ENCODE peak calls at places on chromosomes 6 and 20, in six cellular contexts. One of them, this sample, is unnamed. For H3K4me1 and H3K36me3, the result is how much of the 10 kb centered on the place peaks cover.

GRCh38 chr20:25087186-25087929 is 5.4 kb upstream of the VSX1 start:
- DNase-seq in cardiac muscle cell: no peak
- DNase-seq in heart right ventricle: no peak
- DNase-seq in mesendoderm: no peak
- DNase-seq in SJSA1: no peak
- DNase-seq in mucosa of descending colon: no peak
- DNase-seq in this sample: no peak

GRCh38 chr20:2171266-2171790 is 69.7 kb downstream of the STK35 start:
- DNase-seq in heart right ventricle: no peak
- DNase-seq in mucosa of descending colon: no peak
- DNase-seq in mesendoderm: no peak
- DNase-seq in SJSA1: no peak
- DNase-seq in cardiac muscle cell: no peak
- DNase-seq in this sample: no peak

GRCh38 chr20:4513720-4514119 is 208.0 kb upstream of the PRND start:
- DNase-seq in SJSA1: peak
- DNase-seq in mucosa of descending colon: no peak
- DNase-seq in mesendoderm: no peak
- DNase-seq in heart right ventricle: no peak
- DNase-seq in cardiac muscle cell: peak
- DNase-seq in this sample: no peak

GRCh38 chr6:157272866-157273755 is 50.2 kb downstream of the TMEM242 start:
- DNase-seq in cardiac muscle cell: no peak
- DNase-seq in mesendoderm: peak
- DNase-seq in SJSA1: no peak
- DNase-seq in mucosa of descending colon: no peak
- DNase-seq in heart right ventricle: no peak
- DNase-seq in this sample: no peak

GRCh38 chr6:170181338-170181690 is 109.6 kb downstream of the DLL1 start:
- DNase-seq in cardiac muscle cell: no peak
- DNase-seq in mesendoderm: no peak
- DNase-seq in SJSA1: no peak
- DNase-seq in heart right ventricle: no peak
- DNase-seq in mucosa of descending colon: no peak
- DNase-seq in this sample: no peak

GRCh38 chr6:1363729-1364572 is 25.4 kb upstream of the FOXF2 start:
- DNase-seq in mucosa of descending colon: no peak
- DNase-seq in SJSA1: peak
- DNase-seq in heart right ventricle: no peak
- DNase-seq in cardiac muscle cell: peak
- DNase-seq in mesendoderm: peak
- DNase-seq in this sample: no peak

GRCh38 chr6:141809901-141810300 is 322.8 kb upstream of the GJE1 start:
- DNase-seq in mesendoderm: no peak
- DNase-seq in heart right ventricle: no peak
- DNase-seq in cardiac muscle cell: peak
- DNase-seq in mucosa of descending colon: no peak
- DNase-seq in SJSA1: no peak
- DNase-seq in this sample: no peak

GRCh38 chr6:168674595-168674994 is 233.6 kb downstream of the SMOC2 start:
- DNase-seq in cardiac muscle cell: no peak
- DNase-seq in mesendoderm: no peak
- DNase-seq in heart right ventricle: no peak
- DNase-seq in SJSA1: no peak
- DNase-seq in mucosa of descending colon: no peak
- DNase-seq in this sample: no peak

GRCh38 chr6:114119056-114119455 is 148.1 kb upstream of the HDAC2 start:
- DNase-seq in SJSA1: peak
- DNase-seq in cardiac muscle cell: no peak
- DNase-seq in heart right ventricle: no peak
- DNase-seq in mucosa of descending colon: no peak
- DNase-seq in mesendoderm: no peak
- DNase-seq in this sample: no peak

GRCh38 chr20:38167851-38168760 is 3.0 kb upstream of the TGM2 start:
- DNase-seq in SJSA1: peak
- DNase-seq in heart right ventricle: peak
- DNase-seq in cardiac muscle cell: peak
- DNase-seq in mucosa of descending colon: peak
- DNase-seq in mesendoderm: peak
- DNase-seq in this sample: peak

GRCh38 chr20:37615507-37616425 is 78.1 kb upstream of the CTNNBL1 start:
- DNase-seq in heart right ventricle: no peak
- DNase-seq in SJSA1: no peak
- DNase-seq in mucosa of descending colon: peak
- DNase-seq in mesendoderm: peak
- DNase-seq in cardiac muscle cell: no peak
- DNase-seq in this sample: no peak

GRCh38 chr6:4872841-4873240 is 96.6 kb downstream of the CDYL start:
- DNase-seq in mucosa of descending colon: no peak
- DNase-seq in cardiac muscle cell: no peak
- DNase-seq in SJSA1: no peak
- DNase-seq in heart right ventricle: no peak
- DNase-seq in mesendoderm: no peak
- DNase-seq in this sample: no peak

GRCh38 chr20:10550204-10551118 is 115.4 kb downstream of the SLX4IP start:
- DNase-seq in mesendoderm: no peak
- DNase-seq in mucosa of descending colon: no peak
- DNase-seq in SJSA1: no peak
- DNase-seq in heart right ventricle: no peak
- DNase-seq in cardiac muscle cell: no peak
- DNase-seq in this sample: no peak

GRCh38 chr6:53887318-53887717 is 92.5 kb downstream of the LRRC1 start:
- DNase-seq in cardiac muscle cell: no peak
- DNase-seq in mesendoderm: no peak
- DNase-seq in mucosa of descending colon: no peak
- DNase-seq in SJSA1: no peak
- DNase-seq in heart right ventricle: no peak
- DNase-seq in this sample: no peak

GRCh38 chr6:152338335-152339125 is 298.6 kb downstream of the SYNE1 start:
- DNase-seq in cardiac muscle cell: peak
- DNase-seq in heart right ventricle: peak
- DNase-seq in mesendoderm: peak
- DNase-seq in mucosa of descending colon: peak
- DNase-seq in SJSA1: peak
- DNase-seq in this sample: no peak

GRCh38 chr6:34627296-34627695 is 69.3 kb downstream of the ILRUN start:
- DNase-seq in SJSA1: no peak
- DNase-seq in cardiac muscle cell: no peak
- DNase-seq in mucosa of descending colon: no peak
- DNase-seq in heart right ventricle: no peak
- DNase-seq in mesendoderm: peak
- DNase-seq in this sample: no peak

GRCh38 chr20:49701313-49701731 is 12.4 kb downstream of the B4GALT5 start:
- DNase-seq in cardiac muscle cell: no peak
- DNase-seq in SJSA1: no peak
- DNase-seq in heart right ventricle: no peak
- DNase-seq in mesendoderm: no peak
- DNase-seq in mucosa of descending colon: no peak
- DNase-seq in this sample: no peak

GRCh38 chr20:62590301-62591121 is 51.8 kb upstream of the SLCO4A1 start:
- DNase-seq in cardiac muscle cell: peak
- DNase-seq in mesendoderm: no peak
- DNase-seq in heart right ventricle: no peak
- DNase-seq in mucosa of descending colon: no peak
- DNase-seq in SJSA1: no peak
- DNase-seq in this sample: no peak

GRCh38 chr6:106103728-106104109 is 17.6 kb downstream of the PRDM1 start:
- DNase-seq in heart right ventricle: no peak
- DNase-seq in mesendoderm: peak
- DNase-seq in SJSA1: no peak
- DNase-seq in mucosa of descending colon: no peak
- DNase-seq in cardiac muscle cell: no peak
- DNase-seq in this sample: no peak
- H3K4me3 ChIP-seq in heart right ventricle: peak
- H3K4me3 ChIP-seq in mesendoderm: no peak
- H3K4me3 ChIP-seq in SJSA1: no peak
- H3K4me3 ChIP-seq in mucosa of descending colon: no peak
- H3K4me3 ChIP-seq in cardiac muscle cell: no peak
- H3K4me3 ChIP-seq in this sample: peak

GRCh38 chr6:107621216-107621940 is 131.5 kb downstream of the SOBP start:
- DNase-seq in cardiac muscle cell: no peak
- DNase-seq in SJSA1: no peak
- DNase-seq in heart right ventricle: no peak
- DNase-seq in mesendoderm: no peak
- DNase-seq in mucosa of descending colon: no peak
- DNase-seq in this sample: no peak
- H3K4me1 ChIP-seq in cardiac muscle cell: under half
- H3K4me1 ChIP-seq in SJSA1: under half
- H3K4me1 ChIP-seq in heart right ventricle: under half
- H3K4me1 ChIP-seq in mesendoderm: under half
- H3K4me1 ChIP-seq in mucosa of descending colon: under half
- H3K4me1 ChIP-seq in this sample: under half

GRCh38 chr20:35506872-35507638 is 22.4 kb downstream of the C20orf173 start:
- DNase-seq in mucosa of descending colon: no peak
- DNase-seq in mesendoderm: no peak
- DNase-seq in heart right ventricle: no peak
- DNase-seq in cardiac muscle cell: no peak
- DNase-seq in SJSA1: no peak
- DNase-seq in this sample: no peak
- H3K36me3 ChIP-seq in mucosa of descending colon: under half
- H3K36me3 ChIP-seq in mesendoderm: under half
- H3K36me3 ChIP-seq in heart right ventricle: under half
- H3K36me3 ChIP-seq in cardiac muscle cell: under half
- H3K36me3 ChIP-seq in SJSA1: under half
- H3K36me3 ChIP-seq in this sample: half or more

DNA sequence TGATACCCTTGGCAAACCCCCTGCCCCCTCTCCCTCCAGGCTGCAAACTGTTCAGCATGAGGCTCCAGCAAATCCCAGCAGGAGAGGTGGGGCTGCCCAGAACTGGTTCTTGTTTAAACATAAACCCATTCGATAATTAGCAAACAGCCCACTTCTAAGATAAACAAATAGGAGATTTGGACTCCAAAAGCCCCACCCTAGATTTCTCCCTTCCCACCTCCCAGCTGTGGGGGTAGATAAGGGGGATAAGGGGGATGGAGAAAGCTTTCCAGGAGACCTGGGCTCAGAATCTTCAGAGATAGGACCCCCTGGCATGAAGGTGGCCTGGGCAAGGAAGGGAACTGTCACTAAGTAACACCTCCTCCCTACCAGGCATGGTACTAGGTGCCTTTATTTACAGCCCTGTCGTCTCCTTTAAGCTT is 4.8 kb downstream of the SDC4 start:
- DNase-seq in heart right ventricle: no peak
- DNase-seq in SJSA1: no peak
- DNase-seq in mesendoderm: peak
- DNase-seq in cardiac muscle cell: no peak
- DNase-seq in mucosa of descending colon: peak
- DNase-seq in this sample: peak
- H3K4me3 ChIP-seq in heart right ventricle: peak
- H3K4me3 ChIP-seq in SJSA1: no peak
- H3K4me3 ChIP-seq in mesendoderm: no peak
- H3K4me3 ChIP-seq in cardiac muscle cell: no peak
- H3K4me3 ChIP-seq in mucosa of descending colon: no peak
- H3K4me3 ChIP-seq in this sample: peak

GRCh38 chr20:35326021-35326731 is 34.0 kb upstream of the FAM83C start:
- DNase-seq in cardiac muscle cell: no peak
- DNase-seq in SJSA1: no peak
- DNase-seq in mucosa of descending colon: no peak
- DNase-seq in heart right ventricle: no peak
- DNase-seq in mesendoderm: no peak
- DNase-seq in this sample: no peak
- H3K4me1 ChIP-seq in cardiac muscle cell: under half
- H3K4me1 ChIP-seq in SJSA1: under half
- H3K4me1 ChIP-seq in mucosa of descending colon: under half
- H3K4me1 ChIP-seq in heart right ventricle: under half
- H3K4me1 ChIP-seq in mesendoderm: under half
- H3K4me1 ChIP-seq in this sample: under half

DNA sequence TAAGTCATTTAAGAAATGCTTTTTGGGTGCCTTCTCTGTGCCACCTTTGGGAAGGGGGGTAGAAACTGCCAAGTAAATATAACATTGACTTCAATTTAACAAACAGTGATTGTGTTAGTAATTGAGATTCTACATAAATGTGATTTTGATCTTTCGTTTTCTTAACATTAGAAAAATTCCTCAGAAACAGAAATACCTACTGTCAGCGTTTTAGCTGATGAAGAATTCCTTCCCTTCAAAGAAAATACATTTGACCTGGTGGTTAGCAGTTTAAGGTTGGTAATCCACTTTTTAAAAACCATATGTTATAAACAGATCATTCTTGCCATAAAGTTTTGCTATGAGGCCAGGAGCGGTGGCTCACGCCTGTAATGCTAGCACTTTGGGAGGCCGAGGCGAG is 9.8 kb downstream of the NDUFAF5 start:
- DNase-seq in SJSA1: no peak
- DNase-seq in mucosa of descending colon: no peak
- DNase-seq in mesendoderm: no peak
- DNase-seq in heart right ventricle: no peak
- DNase-seq in cardiac muscle cell: no peak
- DNase-seq in this sample: no peak
- H3K36me3 ChIP-seq in SJSA1: half or more
- H3K36me3 ChIP-seq in mucosa of descending colon: under half
- H3K36me3 ChIP-seq in mesendoderm: under half
- H3K36me3 ChIP-seq in heart right ventricle: under half
- H3K36me3 ChIP-seq in cardiac muscle cell: half or more
- H3K36me3 ChIP-seq in this sample: half or more

This sample was measured in lower lobe of right lung.